ENCODE peak calls at places on chromosomes 11 and 22, in ten cellular contexts. H is NCI-H187, U is NCI-H510A, C is HL-60, J is HTR-8/SVneo, K is natural killer cell, E is mucosa of descending colon, N is T47D, S is head of caudate nucleus, D is mucosa of gallbladder. L is an unnamed sample.

GRCh38 chr11:13698147-13698546 is 29.7 kb downstream of the FAR1 start:
- DNase-seq in U (no peak), D (no peak), H (no peak), E (no peak), J (no peak), K (no peak), N (no peak), S (no peak), C (no peak), L (no peak)

GRCh38 chr22:45319319-45319675 is 9.6 kb downstream of the FAM118A start:
- DNase-seq in E (no peak), C (no peak), J (no peak), H (no peak), N (no peak), U (no peak), S (no peak), D (no peak), K (peak), L (no peak)

GRCh38 chr22:42397332-42398246 is 34.6 kb downstream of the NFAM1 start:
- DNase-seq in J (no peak), D (peak), C (no peak), S (no peak), E (peak), N (no peak), K (no peak), H (no peak), U (no peak), L (peak)

GRCh38 chr11:134577801-134578200 is 165.8 kb upstream of the B3GAT1 start:
- DNase-seq in H (no peak), S (no peak), J (no peak), U (no peak), E (no peak), K (no peak), N (no peak), D (peak), C (no peak), L (no peak)

GRCh38 chr11:67376421-67376820 is 3.0 kb upstream of the CLCF1 start:
- DNase-seq in C (no peak), S (no peak), K (no peak), H (no peak), J (no peak), N (no peak), D (no peak), U (no peak), E (no peak), L (no peak)

GRCh38 chr11:10317281-10317755 is 12.4 kb downstream of the ADM start:
- DNase-seq in C (no peak), S (no peak), N (no peak), K (no peak), U (peak), H (no peak), D (no peak), E (no peak), J (no peak), L (no peak)

GRCh38 chr11:109859325-109859724 is 233.9 kb upstream of the ZC3H12C start:
- DNase-seq in U (no peak), E (no peak), D (no peak), J (peak), N (no peak), K (no peak), H (no peak), C (no peak), S (no peak), L (no peak)

GRCh38 chr11:19422257-19422656 is 181.5 kb upstream of the E2F8 start:
- DNase-seq in J (no peak), U (no peak), S (no peak), D (no peak), K (no peak), H (peak), N (no peak), E (no peak), C (no peak), L (no peak)

GRCh38 chr11:3122775-3123201 is 42.3 kb downstream of the OSBPL5 start:
- DNase-seq in C (no peak), U (no peak), J (no peak), E (no peak), D (no peak), S (no peak), H (no peak), N (no peak), K (no peak), L (peak)

GRCh38 chr11:11119917-11120316 is 233.1 kb downstream of the CSNK2A3 start:
- DNase-seq in H (peak), K (no peak), C (no peak), D (no peak), U (peak), E (no peak), N (no peak), S (no peak), J (no peak), L (no peak)

GRCh38 chr11:116851631-116852030 is 14.2 kb upstream of the APOA1 start:
- DNase-seq in N (no peak), K (peak), E (peak), U (no peak), D (no peak), J (no peak), S (no peak), C (peak), H (no peak), L (no peak)

GRCh38 chr11:57410287-57410686 is 16.6 kb downstream of the SLC43A3 start:
- DNase-seq in D (no peak), J (no peak), C (peak), U (no peak), E (no peak), H (no peak), N (no peak), S (no peak), K (no peak), L (no peak)

L was measured in tibial artery.